ENCODE peak calls at places on chromosomes 12 and 14, in seven cellular contexts. L, G, U, F, H, S and M are unnamed samples.
A peak's percentile ranks its signal among the peaks of the same experiment; 100 is the strongest.

GRCh38 chr14:81137316-81137715 is 83.4 kb downstream of the GTF2A1 start:
- DNase-seq in F (peak; percentile 48), U (peak; percentile 31), G (no peak), H (no peak), S (peak; percentile 41), L (no peak), M (peak; percentile 38)

GRCh38 chr14:56124296-56124695 is 6.1 kb downstream of the PELI2 start:
- DNase-seq in H (no peak), F (peak; percentile 31), U (no peak), L (no peak), G (no peak), S (no peak), M (peak; percentile 40)

GRCh38 chr12:81759215-81759991 is at the start of gene PPFIA2:
- DNase-seq in F (peak; percentile 4), L (peak; percentile 27), H (peak; percentile 29), U (peak; percentile 70), S (no peak), G (peak; percentile 81), M (peak; percentile 27)

GRCh38 chr14:89681086-89682018 is 264.3 kb upstream of the FOXN3 start:
- DNase-seq in S (no peak), F (no peak), H (no peak), U (no peak), G (no peak), L (no peak), M (no peak)

GRCh38 chr12:32545413-32545970 is 133.6 kb upstream of the DNM1L start:
- DNase-seq in G (no peak), U (no peak), F (no peak), H (no peak), S (no peak), L (no peak), M (no peak)

GRCh38 chr14:80965041-80965440 is 9.6 kb downstream of the TSHR start:
- DNase-seq in U (no peak), G (no peak), F (no peak), H (no peak), S (no peak), L (no peak), M (no peak)

GRCh38 chr12:68455676-68456345 is 123.6 kb upstream of the MDM1 start:
- DNase-seq in H (no peak), G (no peak), S (no peak), L (no peak), F (peak; percentile 12), U (no peak), M (no peak)

GRCh38 chr12:106760184-106760531 is 14.3 kb upstream of the RIC8B start:
- DNase-seq in G (peak; percentile 84), F (peak; percentile 15), H (peak; percentile 21), U (peak; percentile 67), S (no peak), L (no peak), M (peak; percentile 38)

GRCh38 chr12:234891-235415 is 21.0 kb upstream of the SLC6A12 start:
- DNase-seq in U (no peak), L (no peak), S (no peak), H (no peak), F (no peak), G (peak; percentile 20), M (no peak)

GRCh38 chr12:30862486-30862885 is 64.1 kb upstream of the TSPAN11 start:
- DNase-seq in S (no peak), H (no peak), L (no peak), F (peak; percentile 17), U (no peak), G (no peak), M (no peak)

GRCh38 chr12:69779928-69780327 is 41.3 kb downstream of the RAB3IP start:
- DNase-seq in H (peak; percentile 54), G (peak; percentile 84), L (peak; percentile 12), S (peak; percentile 68), U (peak; percentile 84), F (peak; percentile 10), M (peak; percentile 9)

GRCh38 chr12:6772331-6772695 is at the start of gene LAG3:
- DNase-seq in U (no peak), G (no peak), S (no peak), H (no peak), F (no peak), L (no peak), M (no peak)

GRCh38 chr14:53858344-53858682 is 98.3 kb downstream of the BMP4 start:
- DNase-seq in F (no peak), H (no peak), L (no peak), S (no peak), U (no peak), G (no peak), M (no peak)

GRCh38 chr12:52015393-52016081 is 8.8 kb downstream of the TAMALIN start:
- DNase-seq in G (no peak), F (no peak), S (no peak), H (no peak), L (no peak), U (no peak), M (no peak)

GRCh38 chr14:59707778-59708635 is 131.4 kb upstream of the CCDC175 start:
- DNase-seq in H (no peak), F (no peak), L (no peak), U (no peak), S (no peak), G (no peak), M (no peak)

GRCh38 chr14:101426466-101426865 is 134.8 kb upstream of the DIO3 start:
- DNase-seq in L (no peak), S (no peak), F (no peak), G (no peak), H (no peak), U (no peak), M (no peak)

DNA sequence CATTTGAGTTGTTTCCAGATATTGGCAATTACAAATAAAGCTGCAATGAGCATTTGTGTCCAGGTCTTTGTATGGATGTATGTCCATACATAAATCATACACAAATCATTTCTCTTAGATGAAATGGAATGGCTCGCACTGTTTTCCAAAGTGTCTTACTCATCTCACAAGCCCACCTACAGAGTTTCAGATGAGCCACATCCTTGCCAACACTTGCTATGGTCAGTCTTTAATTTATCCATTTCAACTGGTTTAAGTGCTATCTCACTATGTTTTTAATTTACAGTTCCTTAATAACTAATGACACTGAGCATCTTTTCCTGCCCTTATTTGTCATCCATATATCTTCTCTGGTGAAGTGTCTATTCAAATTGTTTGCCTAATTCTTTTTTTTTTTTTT is 132.9 kb upstream of the DIO3 start:
- DNase-seq in F (no peak), U (no peak), H (no peak), G (no peak), S (no peak), L (no peak), M (no peak)
- H3K79me1 ChIP-seq in F (no peaks in the 10 kb centered on the region), U (no peaks in the 10 kb centered on the region), H (no peaks in the 10 kb centered on the region), G (no peaks in the 10 kb centered on the region), S (no peaks in the 10 kb centered on the region), L (no peaks in the 10 kb centered on the region), M (no peaks in the 10 kb centered on the region)

GRCh38 chr14:104702673-104703072 is 13.3 kb downstream of the INF2 start:
- DNase-seq in G (no peak), L (no peak), S (no peak), H (no peak), F (no peak), U (no peak), M (no peak)
- H3K79me1 ChIP-seq in G (no peaks in the 10 kb centered on the region), L (peaks cover 9% of the 10 kb centered on the region), S (no peaks in the 10 kb centered on the region), H (peaks cover 2% of the 10 kb centered on the region), F (peaks cover 6% of the 10 kb centered on the region), U (peaks cover 2% of the 10 kb centered on the region), M (peaks cover 38% of the 10 kb centered on the region)

GRCh38 chr14:23346693-23347405 is 5.8 kb downstream of the SLC22A17 start:
- DNase-seq in U (no peak), H (no peak), G (peak; percentile 56), L (no peak), S (no peak), F (no peak), M (no peak)
- H3K79me1 ChIP-seq in U (no peaks in the 10 kb centered on the region), H (no peaks in the 10 kb centered on the region), G (no peaks in the 10 kb centered on the region), L (no peaks in the 10 kb centered on the region), S (no peaks in the 10 kb centered on the region), F (no peaks in the 10 kb centered on the region), M (peaks cover 1% of the 10 kb centered on the region)

GRCh38 chr14:30655658-30656057 is 33.5 kb downstream of the SCFD1 start:
- DNase-seq in L (no peak), H (no peak), S (no peak), U (no peak), F (no peak), G (no peak), M (no peak)
- H3K79me1 ChIP-seq in L (no peaks in the 10 kb centered on the region), H (no peaks in the 10 kb centered on the region), S (no peaks in the 10 kb centered on the region), U (peaks cover 2% of the 10 kb centered on the region), F (peaks cover 9% of the 10 kb centered on the region), G (no peaks in the 10 kb centered on the region), M (peaks cover 19% of the 10 kb centered on the region)

DNA sequence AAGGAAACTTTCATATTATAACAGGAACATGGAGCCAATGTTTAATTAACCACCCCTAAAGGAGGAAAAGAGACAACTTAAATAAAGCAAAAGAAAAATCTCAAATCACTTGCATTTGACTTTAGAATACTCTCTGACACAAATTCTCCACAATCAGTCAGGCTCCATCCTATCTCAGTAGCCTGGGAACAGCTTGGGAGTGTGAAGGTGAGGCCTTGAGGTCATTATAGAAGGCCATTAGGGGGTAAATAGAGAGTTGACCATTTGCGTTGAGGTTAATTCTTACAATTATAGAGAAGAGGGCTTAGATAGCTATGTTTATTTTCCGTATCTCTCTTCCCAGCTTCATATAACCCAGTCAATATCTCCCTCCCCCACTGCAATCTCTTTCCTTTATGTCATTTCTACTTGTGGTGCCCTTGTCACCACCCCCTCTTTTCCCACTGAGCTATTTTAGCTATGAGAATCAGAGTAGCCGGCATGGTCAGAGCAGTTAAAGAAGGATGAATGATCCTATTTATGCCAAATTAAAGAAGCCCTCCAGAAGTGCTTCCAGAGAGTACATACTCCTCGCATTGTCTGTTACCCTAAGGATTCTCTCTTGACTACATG is 135.0 kb upstream of the KRR1 start:
- DNase-seq in U (peak; percentile 33), H (no peak), L (no peak), F (peak; percentile 24), G (no peak), S (no peak), M (no peak)
- H3K79me1 ChIP-seq in U (no peaks in the 10 kb centered on the region), H (no peaks in the 10 kb centered on the region), L (no peaks in the 10 kb centered on the region), F (no peaks in the 10 kb centered on the region), G (no peaks in the 10 kb centered on the region), S (no peaks in the 10 kb centered on the region), M (no peaks in the 10 kb centered on the region)

GRCh38 chr14:99545574-99545973 is 58.4 kb downstream of the CCDC85C start:
- DNase-seq in G (no peak), U (no peak), F (no peak), S (no peak), L (no peak), H (no peak), M (no peak)
- H3K79me1 ChIP-seq in G (no peaks in the 10 kb centered on the region), U (no peaks in the 10 kb centered on the region), F (peaks cover 59% of the 10 kb centered on the region), S (no peaks in the 10 kb centered on the region), L (peaks cover 13% of the 10 kb centered on the region), H (peaks cover 26% of the 10 kb centered on the region), M (peaks cover 3% of the 10 kb centered on the region)

DNA sequence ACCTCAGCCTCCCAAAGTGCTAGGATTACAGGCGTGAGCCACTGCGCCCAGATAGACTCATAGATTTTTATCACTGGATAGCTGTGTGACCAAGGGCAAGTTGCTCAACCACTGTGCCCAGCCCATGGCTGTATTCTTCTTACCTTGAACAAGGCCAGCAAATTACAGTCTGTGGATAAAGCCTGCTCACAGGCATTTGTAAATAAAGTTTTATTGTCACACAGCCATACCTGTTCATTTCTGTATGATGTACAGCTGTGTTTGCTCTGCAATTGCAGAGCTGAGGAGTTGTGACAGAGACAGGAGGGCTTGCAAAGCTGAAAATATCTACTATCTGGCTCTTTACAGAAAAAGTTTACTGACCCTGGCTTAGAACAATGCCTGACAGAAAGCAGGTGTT is 35.2 kb upstream of the LHX5 start:
- DNase-seq in L (no peak), U (no peak), S (no peak), H (no peak), G (no peak), F (no peak), M (no peak)
- H3K79me1 ChIP-seq in L (no peaks in the 10 kb centered on the region), U (no peaks in the 10 kb centered on the region), S (no peaks in the 10 kb centered on the region), H (no peaks in the 10 kb centered on the region), G (no peaks in the 10 kb centered on the region), F (no peaks in the 10 kb centered on the region), M (no peaks in the 10 kb centered on the region)

GRCh38 chr14:102370305-102370809 is 7.6 kb downstream of the TECPR2 start:
- DNase-seq in U (peak; percentile 85), F (peak; percentile 13), G (no peak), L (no peak), H (no peak), S (no peak), M (peak; percentile 53)
- H3K79me1 ChIP-seq in U (peaks cover 2% of the 10 kb centered on the region), F (peaks cover 32% of the 10 kb centered on the region), G (no peaks in the 10 kb centered on the region), L (no peaks in the 10 kb centered on the region), H (peaks cover 7% of the 10 kb centered on the region), S (no peaks in the 10 kb centered on the region), M (peaks cover 30% of the 10 kb centered on the region)